ENCODE peak calls at places on chromosome 6, in four cellular contexts. J, E, I and X are unnamed samples.

GRCh38 chr6:6679633-6680032 is 91.1 kb downstream of the LY86 start:
- DNase-seq in J (no peak), I (no peak), E (no peak), X (no peak)

GRCh38 chr6:148867851-148868250 is 121.0 kb downstream of the UST start:
- DNase-seq in J (no peak), I (peak; percentile 49), E (no peak), X (no peak)

GRCh38 chr6:117976030-117976651 is 69.1 kb downstream of the SLC35F1 start:
- DNase-seq in I (peak; percentile 44), E (peak; percentile 35), J (no peak), X (peak; percentile 58)

GRCh38 chr6:148223424-148223842 is 119.2 kb upstream of the SASH1 start:
- DNase-seq in E (no peak), J (no peak), I (peak; percentile 80), X (no peak)

GRCh38 chr6:134065706-134066105 is 13.3 kb upstream of the SLC2A12 start:
- DNase-seq in J (no peak), E (no peak), I (peak; percentile 32), X (no peak)

GRCh38 chr6:40247516-40248115 is 313.4 kb upstream of the MOCS1 start:
- DNase-seq in I (no peak), J (no peak), E (no peak), X (no peak)

GRCh38 chr6:39602590-39603319 is 122.5 kb downstream of the KIF6 start:
- DNase-seq in E (no peak), J (no peak), I (no peak), X (no peak)

GRCh38 chr6:45979311-45979710 is 36.3 kb downstream of the CLIC5 start:
- DNase-seq in I (no peak), E (no peak), J (no peak), X (no peak)

GRCh38 chr6:27810768-27811298 is 101.4 kb downstream of the OR2B2 start:
- DNase-seq in E (no peak), J (no peak), I (no peak), X (no peak)

GRCh38 chr6:56517155-56517745 is 125.4 kb downstream of the DST start:
- DNase-seq in I (peak; percentile 84), J (no peak), E (no peak), X (no peak)

GRCh38 chr6:11964729-11965128 is 47.4 kb upstream of the HIVEP1 start:
- DNase-seq in J (no peak), E (no peak), I (no peak), X (no peak)

GRCh38 chr6:112218563-112218962 is 35.8 kb downstream of the LAMA4 start:
- DNase-seq in E (no peak), I (no peak), J (peak; percentile 66), X (no peak)
- H3K4me1 ChIP-seq in E (no peaks in the 10 kb centered on the region), I (peaks cover 28% of the 10 kb centered on the region), J (peaks cover 97% of the 10 kb centered on the region), X (no peaks in the 10 kb centered on the region)

GRCh38 chr6:44221291-44221960 is 2.0 kb upstream of the SLC29A1 start:
- DNase-seq in J (peak; percentile 93), I (peak; percentile 62), E (no peak), X (no peak)

GRCh38 chr6:44222987-44223470 is 366 bp upstream of the SLC29A1 start:
- DNase-seq in I (no peak), J (no peak), E (no peak), X (no peak)

GRCh38 chr6:44222486-44222986 is 859 bp upstream of the SLC29A1 start:
- DNase-seq in J (no peak), I (no peak), E (no peak), X (no peak)

GRCh38 chr6:44220913-44221290 is 2.5 kb upstream of the SLC29A1 start:
- DNase-seq in I (no peak), E (no peak), J (no peak), X (no peak)

GRCh38 chr6:44221961-44222335 is 1.4 kb upstream of the SLC29A1 start:
- DNase-seq in I (no peak), J (no peak), E (no peak), X (no peak)
- H3K4me1 ChIP-seq in I (peaks cover 16% of the 10 kb centered on the region), J (peaks cover 95% of the 10 kb centered on the region), E (peaks cover 26% of the 10 kb centered on the region), X (peaks cover 25% of the 10 kb centered on the region)

GRCh38 chr6:36598739-36599318 is 4.7 kb downstream of the SRSF3 start:
- DNase-seq in J (no peak), E (no peak), I (no peak), X (no peak)

GRCh38 chr6:36598326-36598725 is 4.2 kb downstream of the SRSF3 start:
- DNase-seq in J (no peak), I (no peak), E (no peak), X (no peak)

GRCh38 chr6:36599791-36600209 is 5.6 kb downstream of the SRSF3 start:
- DNase-seq in I (peak; percentile 40), J (peak; percentile 22), E (no peak), X (no peak)

GRCh38 chr6:36596359-36596758 is 2.2 kb downstream of the SRSF3 start:
- DNase-seq in J (no peak), I (no peak), E (no peak), X (no peak)

GRCh38 chr6:36597775-36598174 is 3.6 kb downstream of the SRSF3 start:
- DNase-seq in E (no peak), J (no peak), I (no peak), X (no peak)
- H3K4me1 ChIP-seq in E (no peaks in the 10 kb centered on the region), J (peaks cover 68% of the 10 kb centered on the region), I (peaks cover 9% of the 10 kb centered on the region), X (peaks cover 5% of the 10 kb centered on the region)

GRCh38 chr6:14241255-14242070 is 123.9 kb downstream of the CD83 start:
- DNase-seq in E (no peak), I (no peak), J (no peak), X (no peak)
- H3K4me1 ChIP-seq in E (no peaks in the 10 kb centered on the region), I (no peaks in the 10 kb centered on the region), J (no peaks in the 10 kb centered on the region), X (no peaks in the 10 kb centered on the region)

GRCh38 chr6:37143585-37143984 is 26.4 kb upstream of the PIM1 start:
- DNase-seq in E (no peak), I (no peak), J (no peak), X (no peak)
- H3K4me1 ChIP-seq in E (peaks cover 12% of the 10 kb centered on the region), I (peaks cover 34% of the 10 kb centered on the region), J (no peaks in the 10 kb centered on the region), X (peaks cover 3% of the 10 kb centered on the region)

DNA sequence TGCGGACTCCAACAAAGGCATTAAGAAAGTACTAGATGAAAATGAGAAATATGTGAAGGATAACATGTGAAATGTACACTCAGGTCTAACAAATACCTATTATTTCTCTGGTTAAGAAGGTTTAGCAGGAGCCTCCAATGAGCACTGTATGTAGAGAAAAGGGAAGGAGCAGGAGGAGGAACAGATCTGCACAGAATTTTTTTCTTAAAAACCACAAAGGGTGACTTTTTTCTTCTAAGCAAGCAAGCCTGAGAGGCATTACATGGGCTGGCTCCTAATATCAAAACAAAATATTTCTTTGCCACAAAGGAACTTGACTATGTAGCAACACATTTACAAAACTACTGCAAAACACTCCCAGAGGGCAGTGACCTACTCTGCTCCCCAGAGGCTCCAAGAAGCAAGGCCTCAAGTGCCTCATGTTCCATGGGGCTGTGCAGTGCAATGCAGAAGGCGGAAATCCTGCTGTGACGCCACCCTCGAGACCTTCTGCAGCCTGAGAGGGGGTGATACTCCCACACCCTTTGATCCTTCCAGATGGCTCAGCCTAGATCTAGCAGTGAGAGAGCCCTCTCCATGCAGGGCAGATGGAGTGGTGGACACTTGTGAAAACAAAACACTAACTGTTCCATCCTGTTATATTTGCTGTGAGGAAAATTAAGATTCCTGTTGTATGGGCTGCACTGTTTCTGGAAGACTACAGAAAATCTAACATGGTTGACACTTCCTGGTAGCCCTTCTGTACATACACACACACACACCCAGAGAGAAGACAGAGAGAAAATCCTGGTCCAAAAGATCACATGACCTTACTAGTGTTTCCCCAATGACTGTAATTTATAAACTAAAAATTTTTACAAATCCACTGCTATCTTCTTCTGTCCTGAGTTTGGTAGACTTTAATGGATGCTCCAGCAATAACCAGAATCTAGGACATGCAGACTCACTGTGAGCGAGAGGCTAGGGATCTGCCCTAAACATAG is 36.0 kb upstream of the SMIM29 start:
- DNase-seq in E (no peak), J (peak; percentile 76), I (peak; percentile 73), X (no peak)
- H3K4me1 ChIP-seq in E (no peaks in the 10 kb centered on the region), J (peaks cover 67% of the 10 kb centered on the region), I (peaks cover 10% of the 10 kb centered on the region), X (no peaks in the 10 kb centered on the region)

GRCh38 chr6:31154436-31154835 is 3.2 kb downstream of the CCHCR1 start:
- DNase-seq in E (no peak), I (no peak), J (no peak), X (no peak)

GRCh38 chr6:31156647-31157046 is 955 bp downstream of the CCHCR1 start:
- DNase-seq in I (no peak), E (no peak), J (no peak), X (no peak)

GRCh38 chr6:31158140-31158862 is at the start of gene TCF19:
- DNase-seq in I (peak; percentile 99), E (no peak), J (peak; percentile 99), X (peak; percentile 95)

GRCh38 chr6:31158863-31159855 is 770 bp downstream of the TCF19 start:
- DNase-seq in E (no peak), I (no peak), J (no peak), X (no peak)

GRCh38 chr6:31157543-31158139 is at the start of gene CCHCR1:
- DNase-seq in I (no peak), E (no peak), J (no peak), X (no peak)
- H3K4me1 ChIP-seq in I (peaks cover 10% of the 10 kb centered on the region), E (peaks cover 4% of the 10 kb centered on the region), J (peaks cover 23% of the 10 kb centered on the region), X (peaks cover 4% of the 10 kb centered on the region)

DNA sequence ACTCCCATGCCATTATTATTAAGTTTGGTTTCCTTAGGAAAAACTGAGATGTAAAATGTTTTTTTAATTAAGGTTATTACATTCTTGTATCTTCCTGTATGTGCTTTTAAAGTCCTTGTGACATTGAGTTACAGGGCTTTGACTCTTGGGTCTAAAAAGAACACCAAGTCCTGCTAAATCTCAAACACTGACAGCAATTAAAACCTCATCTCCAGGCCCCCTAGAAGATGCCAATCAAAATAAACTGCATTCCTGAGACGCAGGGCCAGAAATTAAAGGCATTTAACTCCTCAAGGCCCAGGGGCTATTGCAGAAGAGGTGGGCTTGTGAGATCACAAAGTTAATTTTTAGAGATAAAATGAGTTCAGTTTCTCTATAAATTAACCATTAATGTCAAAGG is 145.7 kb upstream of the CARMIL1 start:
- DNase-seq in J (no peak), I (no peak), E (no peak), X (no peak)
- H3K4me1 ChIP-seq in J (peaks cover 16% of the 10 kb centered on the region), I (no peaks in the 10 kb centered on the region), E (no peaks in the 10 kb centered on the region), X (no peaks in the 10 kb centered on the region)

GRCh38 chr6:71388846-71389543 is 100.4 kb downstream of the OGFRL1 start:
- DNase-seq in E (no peak), J (no peak), I (no peak), X (no peak)
- H3K4me1 ChIP-seq in E (no peaks in the 10 kb centered on the region), J (peaks cover 77% of the 10 kb centered on the region), I (peaks cover 22% of the 10 kb centered on the region), X (no peaks in the 10 kb centered on the region)